ENCODE peak calls at places on chromosomes 11 and 22, in nine cellular contexts. R is fibroblast of the conjunctiva; C is nucleus accumbens; X is COR-L47; W is HS-27A; P is iris pigment epithelial cell; U is KG1; E is RWPE1; Y is effector CD4-positive, alpha-beta T cell. B is an unnamed sample.

GRCh38 chr22:27163162-27164137 is 506.1 kb downstream of the MIAT start:
- DNase-seq in R (no peak), C (no peak), X (peak; percentile 41), W (no peak), P (no peak), U (no peak), E (no peak), Y (no peak), B (no peak)

GRCh38 chr11:111796696-111797095 is 30.5 kb upstream of the PPP2R1B start:
- DNase-seq in R (peak; percentile 27), C (no peak), X (no peak), W (no peak), P (peak; percentile 26), U (no peak), E (no peak), Y (no peak), B (no peak)

GRCh38 chr22:37178350-37179125 is 9.5 kb downstream of the C1QTNF6 start:
- DNase-seq in R (no peak), C (no peak), X (no peak), W (no peak), P (peak; percentile 58), U (no peak), E (no peak), Y (no peak), B (no peak)

GRCh38 chr22:31346733-31347250 is 646 bp upstream of the PATZ1 start:
- DNase-seq in R (peak; percentile 16), C (no peak), X (peak; percentile 66), W (peak; percentile 23), P (peak; percentile 55), U (peak; percentile 61), E (peak; percentile 32), Y (peak; percentile 37), B (peak; percentile 34)

GRCh38 chr11:68974421-68975194 is 6.2 kb downstream of the MRGPRD start:
- DNase-seq in R (no peak), C (no peak), X (no peak), W (peak; percentile 36), P (peak; percentile 25), U (no peak), E (peak; percentile 41), Y (no peak), B (no peak)

GRCh38 chr11:70525466-70525865 is 127.1 kb downstream of the CTTN start:
- DNase-seq in R (no peak), C (no peak), X (no peak), W (no peak), P (no peak), U (no peak), E (no peak), Y (no peak), B (no peak)

GRCh38 chr11:114163830-114164401 is 104.4 kb downstream of the ZBTB16 start:
- DNase-seq in R (no peak), C (no peak), X (no peak), W (no peak), P (peak; percentile 54), U (no peak), E (no peak), Y (no peak), B (peak; percentile 80)

GRCh38 chr22:36930041-36930935 is 16.9 kb downstream of the CSF2RB start:
- DNase-seq in R (no peak), C (no peak), X (no peak), W (no peak), P (no peak), U (no peak), E (no peak), Y (no peak), B (no peak)

GRCh38 chr11:12840871-12841516 is 166.8 kb downstream of the TEAD1 start:
- DNase-seq in R (no peak), C (no peak), X (no peak), W (no peak), P (no peak), U (no peak), E (peak; percentile 45), Y (no peak), B (no peak)

GRCh38 chr11:6057452-6057851 is 26.9 kb upstream of the OR56A1 start:
- DNase-seq in R (no peak), C (no peak), X (no peak), W (no peak), P (no peak), U (no peak), E (no peak), Y (no peak), B (no peak)

GRCh38 chr11:5690216-5690615 is 626 bp downstream of the TRIM22 start:
- DNase-seq in R (no peak), C (no peak), X (no peak), W (no peak), P (peak; percentile 25), U (no peak), E (no peak), Y (no peak), B (no peak)

GRCh38 chr11:21552910-21553309 is 640.0 kb upstream of the ANO5 start:
- DNase-seq in R (no peak), C (no peak), X (peak; percentile 37), W (no peak), P (no peak), U (no peak), E (no peak), Y (no peak), B (no peak)

GRCh38 chr11:119198925-119199324 is 7.2 kb upstream of the CBL start:
- DNase-seq in R (no peak), C (no peak), X (no peak), W (no peak), P (no peak), U (no peak), E (no peak), Y (no peak), B (no peak)

GRCh38 chr11:117931331-117931950 is 2.2 kb upstream of the TMPRSS13 start:
- DNase-seq in R (no peak), C (no peak), X (no peak), W (no peak), P (no peak), U (no peak), E (no peak), Y (no peak), B (no peak)

GRCh38 chr11:60428517-60428916 is 855 bp upstream of the MS4A5 start:
- DNase-seq in R (no peak), C (no peak), X (no peak), W (peak; percentile 11), P (peak; percentile 2), U (no peak), E (peak; percentile 0), Y (no peak), B (no peak)

GRCh38 chr11:68584097-68584496 is 100.2 kb upstream of the GAL start:
- DNase-seq in R (no peak), C (no peak), X (peak; percentile 14), W (no peak), P (no peak), U (peak; percentile 22), E (no peak), Y (peak; percentile 39), B (no peak)

GRCh38 chr11:3057069-3057963 is at the start of gene CARS1:
- DNase-seq in R (peak; percentile 88), C (peak; percentile 70), X (peak; percentile 90), W (peak; percentile 66), P (peak; percentile 97), U (peak; percentile 85), E (peak; percentile 91), Y (peak; percentile 93), B (peak; percentile 92)